ENCODE peak calls at places on chromosome 17, in four cellular contexts. One of them, this sample, is unnamed.

GRCh38 chr17:57255182-57255775 is 1.0 kb upstream of the MSI2 start:
- DNase-seq in brain microvascular endothelial cell: no peak
- DNase-seq in ascending aorta: peak; percentile 56
- DNase-seq in Calu3: no peak
- DNase-seq in this sample: no peak

GRCh38 chr17:29251969-29252866 is 5.6 kb downstream of the CRYBA1 start:
- DNase-seq in brain microvascular endothelial cell: no peak
- DNase-seq in Calu3: no peak
- DNase-seq in ascending aorta: no peak
- DNase-seq in this sample: no peak

GRCh38 chr17:82913304-82914043 is 73.7 kb upstream of the ZNF750 start:
- DNase-seq in Calu3: peak; percentile 32
- DNase-seq in ascending aorta: no peak
- DNase-seq in brain microvascular endothelial cell: no peak
- DNase-seq in this sample: no peak

GRCh38 chr17:36703860-36704266 is 102.5 kb downstream of the MRM1 start:
- DNase-seq in Calu3: peak; percentile 88
- DNase-seq in brain microvascular endothelial cell: peak; percentile 13
- DNase-seq in ascending aorta: no peak
- DNase-seq in this sample: peak; percentile 98

GRCh38 chr17:57938061-57938502 is 17.1 kb downstream of the CUEDC1 start:
- DNase-seq in brain microvascular endothelial cell: no peak
- DNase-seq in ascending aorta: no peak
- DNase-seq in Calu3: no peak
- DNase-seq in this sample: no peak

GRCh38 chr17:6701719-6702118 is 11.4 kb downstream of the SLC13A5 start:
- DNase-seq in brain microvascular endothelial cell: peak; percentile 11
- DNase-seq in ascending aorta: no peak
- DNase-seq in Calu3: peak; percentile 21
- DNase-seq in this sample: peak; percentile 62

GRCh38 chr17:44360826-44361225 is 2.8 kb downstream of the FAM171A2 start:
- DNase-seq in ascending aorta: no peak
- DNase-seq in brain microvascular endothelial cell: peak; percentile 14
- DNase-seq in Calu3: no peak
- DNase-seq in this sample: peak; percentile 70

GRCh38 chr17:14245002-14245401 is 8.3 kb upstream of the CDRT15 start:
- DNase-seq in Calu3: no peak
- DNase-seq in ascending aorta: no peak
- DNase-seq in brain microvascular endothelial cell: no peak
- DNase-seq in this sample: no peak

GRCh38 chr17:13601317-13601775 is 383 bp downstream of the HS3ST3A1 start:
- DNase-seq in brain microvascular endothelial cell: no peak
- DNase-seq in Calu3: no peak
- DNase-seq in ascending aorta: no peak
- DNase-seq in this sample: no peak

GRCh38 chr17:20208717-20209116 is 199.6 kb downstream of the SPECC1 start:
- DNase-seq in brain microvascular endothelial cell: no peak
- DNase-seq in Calu3: no peak
- DNase-seq in ascending aorta: no peak
- DNase-seq in this sample: no peak

GRCh38 chr17:18992454-18993130 is 12.0 kb downstream of the FAM83G start:
- DNase-seq in brain microvascular endothelial cell: no peak
- DNase-seq in Calu3: no peak
- DNase-seq in ascending aorta: no peak
- DNase-seq in this sample: no peak

GRCh38 chr17:56948491-56948890 is 12.4 kb downstream of the COIL start:
- DNase-seq in ascending aorta: no peak
- DNase-seq in brain microvascular endothelial cell: no peak
- DNase-seq in Calu3: no peak
- DNase-seq in this sample: no peak

GRCh38 chr17:37490022-37490587 is 414 bp downstream of the DUSP14 start:
- DNase-seq in brain microvascular endothelial cell: peak; percentile 54
- DNase-seq in ascending aorta: peak; percentile 82
- DNase-seq in Calu3: peak; percentile 98
- DNase-seq in this sample: peak; percentile 87

GRCh38 chr17:5694507-5694906 is 110.2 kb upstream of the NLRP1 start:
- DNase-seq in brain microvascular endothelial cell: no peak
- DNase-seq in ascending aorta: peak; percentile 19
- DNase-seq in Calu3: no peak
- DNase-seq in this sample: no peak

GRCh38 chr17:74566132-74566753 is 1.1 kb downstream of the CD300H start:
- DNase-seq in Calu3: peak; percentile 48
- DNase-seq in brain microvascular endothelial cell: no peak
- DNase-seq in ascending aorta: no peak
- DNase-seq in this sample: peak; percentile 59

GRCh38 chr17:79837888-79838540 is 1.2 kb downstream of the CBX4 start:
- DNase-seq in brain microvascular endothelial cell: no peak
- DNase-seq in Calu3: no peak
- DNase-seq in ascending aorta: no peak
- DNase-seq in this sample: peak; percentile 23

GRCh38 chr17:21679256-21680146 is 12.8 kb upstream of the KCNJ18 start:
- DNase-seq in ascending aorta: peak; percentile 59
- DNase-seq in brain microvascular endothelial cell: no peak
- DNase-seq in Calu3: no peak
- DNase-seq in this sample: no peak

GRCh38 chr17:72176902-72177660 is 56.3 kb downstream of the SOX9 start:
- DNase-seq in Calu3: no peak
- DNase-seq in ascending aorta: no peak
- DNase-seq in brain microvascular endothelial cell: no peak
- DNase-seq in this sample: no peak

GRCh38 chr17:32349503-32349853 is 479 bp upstream of the ZNF207 start:
- DNase-seq in brain microvascular endothelial cell: no peak
- DNase-seq in ascending aorta: no peak
- DNase-seq in Calu3: no peak
- DNase-seq in this sample: no peak

GRCh38 chr17:72737291-72737690 is 355.2 kb downstream of the SLC39A11 start:
- DNase-seq in ascending aorta: no peak
- DNase-seq in brain microvascular endothelial cell: no peak
- DNase-seq in Calu3: no peak
- DNase-seq in this sample: no peak

GRCh38 chr17:499836-500543 is 147.4 kb upstream of the RPH3AL start:
- DNase-seq in brain microvascular endothelial cell: no peak
- DNase-seq in Calu3: no peak
- DNase-seq in ascending aorta: no peak
- DNase-seq in this sample: no peak

GRCh38 chr17:68760141-68760475 is 158.9 kb upstream of the FAM20A start:
- DNase-seq in brain microvascular endothelial cell: no peak
- DNase-seq in ascending aorta: no peak
- DNase-seq in Calu3: no peak
- DNase-seq in this sample: no peak
- TF ChIP-seq CTCF in brain microvascular endothelial cell: no peak
- TF ChIP-seq CTCF in ascending aorta: no peak
- TF ChIP-seq CTCF in Calu3: no peak
- TF ChIP-seq CTCF in this sample: no peak

GRCh38 chr17:68431661-68432071 is 25.6 kb downstream of the WIPI1 start:
- DNase-seq in brain microvascular endothelial cell: peak; percentile 35
- DNase-seq in Calu3: no peak
- DNase-seq in ascending aorta: no peak
- DNase-seq in this sample: peak; percentile 29
- TF ChIP-seq CTCF in brain microvascular endothelial cell: peak; percentile 56
- TF ChIP-seq CTCF in Calu3: no peak
- TF ChIP-seq CTCF in ascending aorta: no peak
- TF ChIP-seq CTCF in this sample: peak; percentile 27

GRCh38 chr17:4074831-4075495 is 67.9 kb downstream of the ZZEF1 start:
- DNase-seq in brain microvascular endothelial cell: no peak
- DNase-seq in ascending aorta: no peak
- DNase-seq in Calu3: peak; percentile 23
- DNase-seq in this sample: peak; percentile 8
- TF ChIP-seq CTCF in brain microvascular endothelial cell: peak; percentile 77
- TF ChIP-seq CTCF in ascending aorta: peak; percentile 43
- TF ChIP-seq CTCF in Calu3: no peak
- TF ChIP-seq CTCF in this sample: peak; percentile 65

GRCh38 chr17:17439971-17440843 is 36.6 kb upstream of the MED9 start:
- DNase-seq in Calu3: peak; percentile 63
- DNase-seq in brain microvascular endothelial cell: peak; percentile 51
- DNase-seq in ascending aorta: no peak
- DNase-seq in this sample: peak; percentile 68
- TF ChIP-seq CTCF in Calu3: peak; percentile 25
- TF ChIP-seq CTCF in brain microvascular endothelial cell: peak; percentile 80
- TF ChIP-seq CTCF in ascending aorta: peak; percentile 14
- TF ChIP-seq CTCF in this sample: peak; percentile 50

DNA sequence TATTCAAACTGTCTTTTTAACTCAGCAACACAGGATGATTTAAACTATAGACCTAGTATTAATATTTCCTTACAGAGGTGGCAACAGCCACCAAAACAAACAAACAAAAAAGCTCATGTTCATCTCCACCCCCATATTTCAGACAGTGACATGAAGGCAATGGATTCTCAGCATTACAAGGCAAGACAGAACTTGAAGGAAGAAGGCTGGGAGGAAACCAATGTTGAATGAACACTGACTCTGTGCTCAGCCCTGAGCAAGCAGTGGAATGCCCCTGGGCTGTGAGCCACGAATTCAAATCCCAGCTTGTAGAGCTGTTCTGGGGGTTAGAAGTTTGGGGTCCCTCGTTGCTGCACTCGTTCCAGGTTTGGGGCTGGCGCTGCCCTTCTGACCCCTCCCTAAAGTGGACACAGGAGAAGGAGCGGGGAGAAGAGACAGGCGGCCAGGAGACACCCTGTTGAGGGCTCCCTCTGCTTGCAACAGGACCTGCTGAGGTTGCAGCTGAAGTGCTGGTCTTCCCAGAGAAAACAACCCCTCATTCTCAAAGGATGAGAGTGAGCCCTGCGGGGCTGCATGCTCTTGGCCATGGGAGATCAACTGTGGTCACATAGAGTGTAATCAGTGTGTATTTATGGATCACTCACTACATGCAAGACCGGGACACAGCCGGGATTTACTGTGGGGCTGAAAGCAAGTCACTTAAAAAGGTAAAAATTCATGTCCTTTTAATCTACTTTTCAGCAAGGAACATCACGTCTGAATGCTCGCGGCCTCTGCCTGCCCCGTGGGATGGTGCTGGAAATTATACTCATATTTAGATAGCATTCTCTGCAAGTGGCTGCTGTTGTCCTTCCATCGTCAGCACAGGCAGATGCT is 34.3 kb downstream of the MYH3 start:
- DNase-seq in Calu3: no peak
- DNase-seq in brain microvascular endothelial cell: no peak
- DNase-seq in ascending aorta: peak; percentile 18
- DNase-seq in this sample: no peak
- TF ChIP-seq CTCF in Calu3: no peak
- TF ChIP-seq CTCF in brain microvascular endothelial cell: no peak
- TF ChIP-seq CTCF in ascending aorta: no peak
- TF ChIP-seq CTCF in this sample: no peak

DNA sequence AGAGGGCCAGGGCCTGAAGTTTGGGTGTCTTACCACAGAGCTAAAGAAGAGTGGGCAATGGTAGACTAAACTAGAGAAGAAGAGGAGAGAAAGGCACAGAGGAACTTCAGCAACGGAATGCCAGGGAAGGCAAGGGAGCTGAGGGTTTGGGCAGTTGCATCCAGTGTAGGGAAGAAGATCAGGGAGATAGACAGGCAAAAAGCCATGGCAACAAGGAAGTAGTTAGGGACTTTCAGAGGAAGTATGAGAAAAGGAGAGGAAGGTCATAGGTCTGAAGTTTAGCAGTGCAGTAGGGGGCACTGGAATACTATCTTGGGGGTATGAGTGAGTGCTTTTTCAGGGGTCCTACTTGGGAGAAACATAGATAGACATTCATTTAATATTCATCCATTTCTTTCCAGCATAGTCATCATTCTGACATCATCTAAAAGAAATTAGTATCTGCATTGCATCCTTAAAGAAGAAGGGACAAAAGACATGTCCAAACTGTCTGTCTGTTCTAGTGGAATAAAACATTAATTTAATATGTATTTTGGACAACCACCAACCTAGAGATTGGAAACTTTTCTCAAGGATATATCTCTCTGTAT is 2.2 kb upstream of the NF1 start:
- DNase-seq in ascending aorta: no peak
- DNase-seq in Calu3: no peak
- DNase-seq in brain microvascular endothelial cell: no peak
- DNase-seq in this sample: no peak
- TF ChIP-seq CTCF in ascending aorta: no peak
- TF ChIP-seq CTCF in Calu3: no peak
- TF ChIP-seq CTCF in brain microvascular endothelial cell: no peak
- TF ChIP-seq CTCF in this sample: no peak

GRCh38 chr17:49249292-49249794 is 18.8 kb upstream of the PHOSPHO1 start:
- DNase-seq in brain microvascular endothelial cell: no peak
- DNase-seq in ascending aorta: no peak
- DNase-seq in Calu3: peak; percentile 70
- DNase-seq in this sample: no peak

GRCh38 chr17:49252148-49252682 is 21.6 kb upstream of the PHOSPHO1 start:
- DNase-seq in Calu3: no peak
- DNase-seq in ascending aorta: no peak
- DNase-seq in brain microvascular endothelial cell: peak; percentile 7
- DNase-seq in this sample: no peak

GRCh38 chr17:49249890-49250522 is 19.4 kb upstream of the PHOSPHO1 start:
- DNase-seq in brain microvascular endothelial cell: no peak
- DNase-seq in ascending aorta: no peak
- DNase-seq in Calu3: no peak
- DNase-seq in this sample: no peak

GRCh38 chr17:49257296-49257695 is 26.7 kb upstream of the PHOSPHO1 start:
- DNase-seq in brain microvascular endothelial cell: no peak
- DNase-seq in ascending aorta: no peak
- DNase-seq in Calu3: no peak
- DNase-seq in this sample: no peak

GRCh38 chr17:49254066-49254465 is 23.5 kb upstream of the PHOSPHO1 start:
- DNase-seq in ascending aorta: no peak
- DNase-seq in brain microvascular endothelial cell: no peak
- DNase-seq in Calu3: no peak
- DNase-seq in this sample: no peak
- TF ChIP-seq CTCF in ascending aorta: no peak
- TF ChIP-seq CTCF in brain microvascular endothelial cell: no peak
- TF ChIP-seq CTCF in Calu3: no peak
- TF ChIP-seq CTCF in this sample: no peak

GRCh38 chr17:40443196-40443987 is at the start of gene IGFBP4:
- DNase-seq in ascending aorta: peak; percentile 88
- DNase-seq in Calu3: peak; percentile 100
- DNase-seq in brain microvascular endothelial cell: no peak
- DNase-seq in this sample: peak; percentile 87
- TF ChIP-seq CTCF in ascending aorta: peak; percentile 25
- TF ChIP-seq CTCF in Calu3: no peak
- TF ChIP-seq CTCF in brain microvascular endothelial cell: peak; percentile 41
- TF ChIP-seq CTCF in this sample: peak; percentile 20

GRCh38 chr17:76056882-76057281 is 15.4 kb downstream of the SRP68 start:
- DNase-seq in brain microvascular endothelial cell: no peak
- DNase-seq in Calu3: no peak
- DNase-seq in ascending aorta: no peak
- DNase-seq in this sample: no peak
- TF ChIP-seq CTCF in brain microvascular endothelial cell: no peak
- TF ChIP-seq CTCF in Calu3: no peak
- TF ChIP-seq CTCF in ascending aorta: no peak
- TF ChIP-seq CTCF in this sample: no peak

GRCh38 chr17:47287068-47287467 is 33.4 kb downstream of the ITGB3 start:
- DNase-seq in Calu3: no peak
- DNase-seq in ascending aorta: no peak
- DNase-seq in brain microvascular endothelial cell: no peak
- DNase-seq in this sample: no peak
- TF ChIP-seq CTCF in Calu3: no peak
- TF ChIP-seq CTCF in ascending aorta: no peak
- TF ChIP-seq CTCF in brain microvascular endothelial cell: no peak
- TF ChIP-seq CTCF in this sample: no peak

This sample was measured in nephron progenitor cell.